ENCODE peak calls at places on chromosomes 6 and 20, in seven cellular contexts. X is psoas muscle, H is BJ, G is GM20000, S is islet precursor cell, C is mammary epithelial cell, A is tibial artery. L is an unnamed sample.

GRCh38 chr20:10469599-10469998 is 34.5 kb downstream of the SLX4IP start:
- DNase-seq in X (peak; percentile 27), H (peak; percentile 55), G (peak; percentile 32), S (peak; percentile 67), C (peak; percentile 73), A (peak; percentile 60), L (no peak)

GRCh38 chr6:3868544-3868943 is 19.4 kb downstream of the FAM50B start:
- DNase-seq in X (no peak), H (no peak), G (no peak), S (peak; percentile 33), C (no peak), A (no peak), L (no peak)

GRCh38 chr6:37309059-37309458 is 44.7 kb upstream of the RNF8 start:
- DNase-seq in X (no peak), H (no peak), G (no peak), S (no peak), C (no peak), A (no peak), L (no peak)

GRCh38 chr6:31149827-31150447 is 7.7 kb downstream of the CCHCR1 start:
- DNase-seq in X (no peak), H (no peak), G (no peak), S (no peak), C (no peak), A (no peak), L (no peak)

GRCh38 chr6:5597413-5597812 is 336.1 kb downstream of the FARS2 start:
- DNase-seq in X (no peak), H (no peak), G (no peak), S (no peak), C (no peak), A (no peak), L (no peak)

GRCh38 chr6:130326496-130326895 is 39.3 kb upstream of the TMEM200A start:
- DNase-seq in X (no peak), H (no peak), G (no peak), S (no peak), C (no peak), A (no peak), L (no peak)

GRCh38 chr6:35678814-35679213 is 9.9 kb downstream of the FKBP5 start:
- DNase-seq in X (no peak), H (no peak), G (no peak), S (no peak), C (no peak), A (no peak), L (no peak)

GRCh38 chr6:111329882-111330633 is 153.0 kb downstream of the REV3L start:
- DNase-seq in X (no peak), H (no peak), G (peak; percentile 36), S (no peak), C (peak; percentile 35), A (no peak), L (no peak)

GRCh38 chr6:28424163-28424562 is 19.1 kb downstream of the ZSCAN23 start:
- DNase-seq in X (no peak), H (no peak), G (no peak), S (no peak), C (peak; percentile 64), A (no peak), L (no peak)

GRCh38 chr20:29319725-29320124 is 1937.7 kb upstream of the DEFB115 start:
- DNase-seq in X (no peak), H (no peak), G (no peak), S (no peak), C (no peak), A (no peak), L (no peak)

GRCh38 chr6:753486-753885 is 60.5 kb upstream of the EXOC2 start:
- DNase-seq in X (no peak), H (peak; percentile 19), G (no peak), S (no peak), C (no peak), A (no peak), L (no peak)

GRCh38 chr20:58584881-58585752 is 66.0 kb upstream of the STX16 start:
- DNase-seq in X (no peak), H (no peak), G (no peak), S (no peak), C (no peak), A (no peak), L (no peak)

GRCh38 chr6:150755524-150755923 is 110.0 kb upstream of the MTHFD1L start:
- DNase-seq in X (no peak), H (no peak), G (no peak), S (no peak), C (no peak), A (no peak), L (no peak)

GRCh38 chr6:112502348-112503130 is 155.4 kb downstream of the RFPL4B start:
- DNase-seq in X (no peak), H (no peak), G (no peak), S (no peak), C (no peak), A (no peak), L (no peak)

GRCh38 chr20:32966382-32966781 is 37.9 kb downstream of the SUN5 start:
- DNase-seq in X (no peak), H (no peak), G (no peak), S (no peak), C (no peak), A (no peak), L (no peak)

GRCh38 chr20:43799741-43800140 is 72.9 kb upstream of the GTSF1L start:
- DNase-seq in X (no peak), H (no peak), G (no peak), S (no peak), C (no peak), A (no peak), L (no peak)

GRCh38 chr6:1418471-1419191 is 29.3 kb downstream of the FOXF2 start:
- DNase-seq in X (no peak), H (no peak), G (no peak), S (no peak), C (no peak), A (no peak), L (no peak)

GRCh38 chr20:57587989-57588377 is 27.1 kb downstream of the PCK1 start:
- DNase-seq in X (no peak), H (no peak), G (no peak), S (no peak), C (no peak), A (no peak), L (no peak)

GRCh38 chr20:2652724-2653510 is 485 bp downstream of the NOP56 start:
- DNase-seq in X (peak; percentile 51), H (no peak), G (peak; percentile 65), S (no peak), C (peak; percentile 13), A (peak; percentile 40), L (peak; percentile 35)

GRCh38 chr20:51394706-51395105 is 147.8 kb downstream of the NFATC2 start:
- DNase-seq in X (no peak), H (no peak), G (no peak), S (no peak), C (no peak), A (no peak), L (no peak)

GRCh38 chr20:63733579-63734081 is 2.8 kb upstream of the LIME1 start:
- DNase-seq in X (no peak), H (no peak), G (no peak), S (no peak), C (no peak), A (no peak), L (no peak)

GRCh38 chr6:56517155-56517745 is 125.4 kb downstream of the DST start:
- DNase-seq in X (no peak), H (peak; percentile 74), G (no peak), S (no peak), C (no peak), A (no peak), L (no peak)

GRCh38 chr20:59159822-59160740 is 3.5 kb upstream of the ZNF831 start:
- DNase-seq in X (no peak), H (no peak), G (no peak), S (peak; percentile 42), C (no peak), A (no peak), L (no peak)

L was measured in gastrocnemius medialis.